ENCODE peak calls at places on chromosomes 1 and 21, in five cellular contexts. U is pancreas, A is endothelial cell, Z is adrenal gland, F is choroid plexus epithelial cell. O is an unnamed sample.

GRCh38 chr21:33101300-33102005 is 31.5 kb downstream of the OLIG1 start:
- DNase-seq in U (no peak), A (no peak), Z (no peak), F (no peak), O (no peak)

GRCh38 chr21:18499761-18500376 is 96.3 kb upstream of the TMPRSS15 start:
- DNase-seq in U (no peak), A (peak), Z (no peak), F (peak), O (peak)

GRCh38 chr1:66439028-66439427 is 94.9 kb upstream of the SGIP1 start:
- DNase-seq in U (no peak), A (no peak), Z (no peak), F (peak), O (peak)

GRCh38 chr1:12159826-12160225 is 7.0 kb upstream of the TNFRSF1B start:
- DNase-seq in U (no peak), A (no peak), Z (no peak), F (no peak), O (no peak)

GRCh38 chr1:58891347-58891746 is 107.5 kb upstream of the JUN start:
- DNase-seq in U (no peak), A (no peak), Z (no peak), F (no peak), O (no peak)

GRCh38 chr1:161082483-161082882 is 6.9 kb downstream of the NECTIN4 start:
- DNase-seq in U (no peak), A (no peak), Z (no peak), F (no peak), O (no peak)

GRCh38 chr1:18271336-18271735 is 163.7 kb downstream of the IGSF21 start:
- DNase-seq in U (no peak), A (no peak), Z (no peak), F (no peak), O (no peak)

GRCh38 chr1:24535021-24535424 is 20.9 kb upstream of the NCMAP start:
- DNase-seq in U (no peak), A (no peak), Z (no peak), F (peak), O (no peak)

GRCh38 chr1:153228481-153228880 is 11.1 kb downstream of the PRR9 start:
- DNase-seq in U (no peak), A (no peak), Z (no peak), F (no peak), O (no peak)

GRCh38 chr1:63873751-63874150 is 99.9 kb downstream of the ROR1 start:
- DNase-seq in U (no peak), A (no peak), Z (no peak), F (peak), O (peak)

GRCh38 chr1:156862602-156863599 is 2.2 kb downstream of the NTRK1 start:
- DNase-seq in U (no peak), A (no peak), Z (no peak), F (no peak), O (no peak)

GRCh38 chr1:54287821-54288220 is 87.9 kb downstream of the MRPL37 start:
- DNase-seq in U (no peak), A (no peak), Z (no peak), F (peak), O (peak)

GRCh38 chr1:9655127-9655723 is 3.7 kb downstream of the PIK3CD start:
- DNase-seq in U (no peak), A (no peak), Z (no peak), F (no peak), O (no peak)

GRCh38 chr1:184157396-184157747 is 105.8 kb downstream of the TSEN15 start:
- DNase-seq in U (no peak), A (no peak), Z (no peak), F (no peak), O (no peak)

GRCh38 chr1:17198476-17199258 is 6.3 kb upstream of the PADI1 start:
- DNase-seq in U (no peak), A (no peak), Z (no peak), F (no peak), O (no peak)

GRCh38 chr1:181618559-181618958 is 135.2 kb downstream of the CACNA1E start:
- DNase-seq in U (no peak), A (no peak), Z (no peak), F (no peak), O (no peak)

GRCh38 chr1:242062271-242062670 is 63.4 kb upstream of the MAP1LC3C start:
- DNase-seq in U (no peak), A (no peak), Z (no peak), F (no peak), O (no peak)

GRCh38 chr1:35857830-35858229 is 25.2 kb upstream of the AGO1 start:
- DNase-seq in U (no peak), A (no peak), Z (no peak), F (peak), O (peak)

GRCh38 chr1:204841798-204842197 is 28.9 kb upstream of the NFASC start:
- DNase-seq in U (no peak), A (no peak), Z (no peak), F (no peak), O (no peak)

GRCh38 chr1:20366076-20366765 is 75.5 kb downstream of the VWA5B1 start:
- DNase-seq in U (no peak), A (no peak), Z (no peak), F (no peak), O (peak)

GRCh38 chr1:44740179-44740617 is 561 bp downstream of the KIF2C start:
- DNase-seq in U (no peak), A (no peak), Z (no peak), F (no peak), O (no peak)

GRCh38 chr1:3850857-3851256 is 6.2 kb downstream of the CEP104 start:
- DNase-seq in U (no peak), A (no peak), Z (no peak), F (no peak), O (no peak)

GRCh38 chr1:41650176-41650519 is 165.7 kb upstream of the EDN2 start:
- DNase-seq in U (no peak), A (no peak), Z (peak), F (no peak), O (peak)

GRCh38 chr1:245666412-245666811 is 511.6 kb downstream of the KIF26B start:
- DNase-seq in U (no peak), A (no peak), Z (no peak), F (no peak), O (no peak)

GRCh38 chr1:110286564-110286963 is 52.6 kb upstream of the RBM15 start:
- DNase-seq in U (no peak), A (no peak), Z (no peak), F (peak), O (no peak)

GRCh38 chr1:243903904-243904303 is 53.9 kb upstream of the AKT3 start:
- DNase-seq in U (no peak), A (no peak), Z (no peak), F (peak), O (peak)

GRCh38 chr1:6603851-6604558 is 1.3 kb upstream of the KLHL21 start:
- DNase-seq in U (no peak), A (peak), Z (peak), F (peak), O (peak)

GRCh38 chr1:99557556-99558256 is 88.2 kb upstream of the PALMD start:
- DNase-seq in U (no peak), A (no peak), Z (no peak), F (peak), O (peak)

GRCh38 chr21:32322676-32323075 is 24.0 kb downstream of the MRAP start:
- DNase-seq in U (no peak), A (no peak), Z (no peak), F (no peak), O (no peak)

GRCh38 chr21:39125752-39126485 is 57.3 kb downstream of the PSMG1 start:
- DNase-seq in U (peak), A (peak), Z (peak), F (peak), O (peak)

GRCh38 chr21:39062196-39062900 is 120.9 kb downstream of the PSMG1 start:
- DNase-seq in U (no peak), A (no peak), Z (no peak), F (no peak), O (no peak)

GRCh38 chr21:34204481-34205439 is 131.4 kb downstream of the MRPS6 start:
- DNase-seq in U (no peak), A (no peak), Z (no peak), F (peak), O (no peak)

DNA sequence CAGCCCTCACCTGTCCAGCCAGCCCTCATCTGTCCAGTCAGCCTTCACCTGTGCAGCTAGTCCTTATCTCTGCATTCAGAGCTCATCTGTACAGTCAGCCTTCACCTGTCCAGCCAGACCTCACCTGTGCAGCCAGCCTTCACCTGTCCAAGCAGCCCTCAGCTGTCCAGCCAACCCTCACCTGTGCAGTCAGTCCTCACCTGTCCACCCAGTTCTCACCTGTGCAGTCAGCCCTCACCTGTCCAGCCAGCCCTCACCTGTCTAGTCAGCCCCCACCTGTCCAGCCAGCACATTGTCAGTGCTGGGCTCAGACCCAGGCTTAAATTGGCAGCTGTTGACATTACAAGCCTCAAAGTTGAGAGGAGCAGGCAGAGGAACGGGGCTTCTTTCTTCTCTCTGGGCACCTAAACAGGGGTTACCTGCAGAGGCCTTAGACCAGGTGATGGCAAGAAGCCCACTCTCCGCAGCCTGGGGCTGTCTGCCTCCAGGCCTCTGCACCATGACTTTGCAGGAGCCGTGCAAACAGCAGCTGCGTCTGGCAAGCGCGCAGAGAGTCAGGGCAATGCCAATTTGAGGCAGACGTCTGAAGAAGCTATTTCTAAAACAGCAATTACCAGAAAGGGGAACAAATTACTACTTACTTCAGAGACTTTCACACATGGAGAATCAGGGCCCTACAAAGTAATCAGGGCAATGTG is 506.1 kb downstream of the NPHP4 start:
- DNase-seq in U (no peak), A (no peak), Z (no peak), F (no peak), O (no peak)
- TF ChIP-seq CTCF in U (no peak), A (no peak), Z (no peak), F (no peak), O (no peak)

GRCh38 chr1:10686404-10687040 is 109.9 kb downstream of the CASZ1 start:
- DNase-seq in U (peak), A (no peak), Z (peak), F (no peak), O (no peak)
- TF ChIP-seq CTCF in U (no peak), A (no peak), Z (peak), F (no peak), O (no peak)

GRCh38 chr1:197151185-197151584 is 4.7 kb upstream of the ASPM start:
- DNase-seq in U (no peak), A (no peak), Z (no peak), F (no peak), O (no peak)

GRCh38 chr1:197152662-197153061 is 6.2 kb upstream of the ASPM start:
- DNase-seq in U (no peak), A (no peak), Z (no peak), F (no peak), O (no peak)

GRCh38 chr1:197159461-197159860 is 13.0 kb upstream of the ASPM start:
- DNase-seq in U (no peak), A (no peak), Z (no peak), F (peak), O (no peak)

GRCh38 chr1:197156692-197157091 is 10.2 kb upstream of the ASPM start:
- DNase-seq in U (no peak), A (no peak), Z (no peak), F (peak), O (peak)
- TF ChIP-seq CTCF in U (no peak), A (no peak), Z (no peak), F (no peak), O (no peak)

GRCh38 chr1:201229771-201230635 is 39.4 kb downstream of the IGFN1 start:
- DNase-seq in U (no peak), A (no peak), Z (no peak), F (peak), O (peak)
- TF ChIP-seq CTCF in U (no peak), A (no peak), Z (no peak), F (peak), O (no peak)

GRCh38 chr1:237565236-237565635 is 325.5 kb downstream of the ZP4 start:
- DNase-seq in U (no peak), A (no peak), Z (no peak), F (no peak), O (no peak)

GRCh38 chr1:237574536-237574935 is 316.2 kb downstream of the ZP4 start:
- DNase-seq in U (no peak), A (no peak), Z (no peak), F (no peak), O (no peak)

GRCh38 chr1:237566581-237566980 is 324.1 kb downstream of the ZP4 start:
- DNase-seq in U (no peak), A (no peak), Z (no peak), F (no peak), O (no peak)

GRCh38 chr1:237568955-237569354 is 321.8 kb downstream of the ZP4 start:
- DNase-seq in U (no peak), A (no peak), Z (no peak), F (peak), O (no peak)

GRCh38 chr1:237570530-237570929 is 320.2 kb downstream of the ZP4 start:
- DNase-seq in U (no peak), A (no peak), Z (no peak), F (no peak), O (no peak)
- TF ChIP-seq CTCF in U (no peak), A (peak), Z (no peak), F (no peak), O (no peak)

GRCh38 chr1:34415140-34415539 is 238.4 kb downstream of the C1orf94 start:
- DNase-seq in U (no peak), A (no peak), Z (no peak), F (no peak), O (no peak)

GRCh38 chr1:34418166-34418565 is 241.5 kb downstream of the C1orf94 start:
- DNase-seq in U (no peak), A (no peak), Z (no peak), F (no peak), O (no peak)

GRCh38 chr1:34419662-34420061 is 243.0 kb downstream of the C1orf94 start:
- DNase-seq in U (no peak), A (peak), Z (no peak), F (no peak), O (no peak)
- TF ChIP-seq CTCF in U (no peak), A (no peak), Z (no peak), F (no peak), O (no peak)